ENCODE peak calls at places on chromosomes 6 and 20, in five cellular contexts. One of them, this sample, is unnamed. For H3K36me3, the result is how much of the 10 kb centered on the place peaks cover.

GRCh38 chr6:110325197-110325596 is 33.0 kb downstream of the METTL24 start:
- DNase-seq in HepG2: peak
- DNase-seq in fibroblast of lung: peak
- DNase-seq in PC-3: peak
- DNase-seq in IMR-90: peak
- DNase-seq in this sample: no peak

GRCh38 chr20:6169251-6169650 is 46.4 kb upstream of the FERMT1 start:
- DNase-seq in HepG2: peak
- DNase-seq in fibroblast of lung: peak
- DNase-seq in PC-3: peak
- DNase-seq in IMR-90: peak
- DNase-seq in this sample: no peak

GRCh38 chr20:35223941-35224340 is 2.5 kb upstream of the MMP24 start:
- DNase-seq in HepG2: no peak
- DNase-seq in fibroblast of lung: no peak
- DNase-seq in PC-3: no peak
- DNase-seq in IMR-90: no peak
- DNase-seq in this sample: no peak

GRCh38 chr6:27518881-27519795 is 46.2 kb upstream of the ZNF184 start:
- DNase-seq in HepG2: peak
- DNase-seq in fibroblast of lung: peak
- DNase-seq in PC-3: peak
- DNase-seq in IMR-90: peak
- DNase-seq in this sample: peak

GRCh38 chr20:53021934-53022333 is 49.8 kb downstream of the TSHZ2 start:
- DNase-seq in HepG2: no peak
- DNase-seq in fibroblast of lung: peak
- DNase-seq in PC-3: no peak
- DNase-seq in IMR-90: no peak
- DNase-seq in this sample: no peak

GRCh38 chr20:14963262-14963663 is 625.9 kb upstream of the FLRT3 start:
- DNase-seq in HepG2: peak
- DNase-seq in fibroblast of lung: peak
- DNase-seq in PC-3: peak
- DNase-seq in IMR-90: no peak
- DNase-seq in this sample: no peak

GRCh38 chr20:25233016-25233772 is 14.7 kb upstream of the PYGB start:
- DNase-seq in HepG2: peak
- DNase-seq in fibroblast of lung: peak
- DNase-seq in PC-3: peak
- DNase-seq in IMR-90: peak
- DNase-seq in this sample: no peak

GRCh38 chr6:85372188-85372914 is 77.5 kb upstream of the NT5E start:
- DNase-seq in HepG2: peak
- DNase-seq in fibroblast of lung: no peak
- DNase-seq in PC-3: no peak
- DNase-seq in IMR-90: no peak
- DNase-seq in this sample: no peak

GRCh38 chr6:56695702-56696101 is 53.0 kb upstream of the DST start:
- DNase-seq in HepG2: no peak
- DNase-seq in fibroblast of lung: peak
- DNase-seq in PC-3: peak
- DNase-seq in IMR-90: peak
- DNase-seq in this sample: no peak

GRCh38 chr6:166757226-166758135 is 130.4 kb upstream of the RPS6KA2 start:
- DNase-seq in HepG2: no peak
- DNase-seq in fibroblast of lung: peak
- DNase-seq in PC-3: no peak
- DNase-seq in IMR-90: peak
- DNase-seq in this sample: no peak

GRCh38 chr20:44279228-44279627 is 31.8 kb downstream of the FITM2 start:
- DNase-seq in HepG2: no peak
- DNase-seq in fibroblast of lung: peak
- DNase-seq in PC-3: peak
- DNase-seq in IMR-90: peak
- DNase-seq in this sample: no peak

GRCh38 chr6:54191460-54191859 is 80.2 kb downstream of the MLIP start:
- DNase-seq in HepG2: no peak
- DNase-seq in fibroblast of lung: peak
- DNase-seq in PC-3: peak
- DNase-seq in IMR-90: peak
- DNase-seq in this sample: no peak

GRCh38 chr6:127950566-127951141 is 49.8 kb upstream of the THEMIS start:
- DNase-seq in HepG2: no peak
- DNase-seq in fibroblast of lung: no peak
- DNase-seq in PC-3: no peak
- DNase-seq in IMR-90: no peak
- DNase-seq in this sample: no peak

GRCh38 chr6:168420084-168420483 is 20.9 kb upstream of the SMOC2 start:
- DNase-seq in HepG2: no peak
- DNase-seq in fibroblast of lung: no peak
- DNase-seq in PC-3: no peak
- DNase-seq in IMR-90: no peak
- DNase-seq in this sample: no peak

GRCh38 chr20:43721429-43722152 is 5.2 kb downstream of the GTSF1L start:
- DNase-seq in HepG2: no peak
- DNase-seq in fibroblast of lung: no peak
- DNase-seq in PC-3: no peak
- DNase-seq in IMR-90: no peak
- DNase-seq in this sample: peak

GRCh38 chr6:157682856-157683481 is 140.1 kb upstream of the SNX9 start:
- DNase-seq in HepG2: peak
- DNase-seq in fibroblast of lung: peak
- DNase-seq in PC-3: peak
- DNase-seq in IMR-90: peak
- DNase-seq in this sample: no peak

GRCh38 chr6:44221291-44221960 is 2.0 kb upstream of the SLC29A1 start:
- DNase-seq in HepG2: peak
- DNase-seq in fibroblast of lung: peak
- DNase-seq in PC-3: peak
- DNase-seq in IMR-90: peak
- DNase-seq in this sample: peak

GRCh38 chr6:23329091-23329490 is 759.7 kb downstream of the HDGFL1 start:
- DNase-seq in HepG2: no peak
- DNase-seq in fibroblast of lung: no peak
- DNase-seq in PC-3: peak
- DNase-seq in IMR-90: no peak
- DNase-seq in this sample: no peak

GRCh38 chr6:30752164-30752927 is 8.0 kb upstream of the IER3 start:
- DNase-seq in HepG2: no peak
- DNase-seq in fibroblast of lung: peak
- DNase-seq in PC-3: peak
- DNase-seq in IMR-90: peak
- DNase-seq in this sample: no peak

GRCh38 chr6:121592955-121593665 is 157.7 kb downstream of the GJA1 start:
- DNase-seq in HepG2: no peak
- DNase-seq in fibroblast of lung: no peak
- DNase-seq in PC-3: no peak
- DNase-seq in IMR-90: peak
- DNase-seq in this sample: no peak

GRCh38 chr6:52603000-52603795 is 26.3 kb upstream of the TRAM2 start:
- DNase-seq in HepG2: no peak
- DNase-seq in fibroblast of lung: peak
- DNase-seq in PC-3: peak
- DNase-seq in IMR-90: peak
- DNase-seq in this sample: peak

GRCh38 chr6:154891901-154892300 is 103.2 kb upstream of the TIAM2 start:
- DNase-seq in HepG2: peak
- DNase-seq in fibroblast of lung: peak
- DNase-seq in PC-3: no peak
- DNase-seq in IMR-90: no peak
- DNase-seq in this sample: no peak

GRCh38 chr6:31659649-31660223 is 842 bp downstream of the C6orf47 start:
- DNase-seq in HepG2: no peak
- DNase-seq in fibroblast of lung: peak
- DNase-seq in PC-3: peak
- DNase-seq in IMR-90: peak
- DNase-seq in this sample: peak

GRCh38 chr6:122620902-122621301 is 10.7 kb downstream of the PKIB start:
- DNase-seq in HepG2: peak
- DNase-seq in fibroblast of lung: peak
- DNase-seq in PC-3: peak
- DNase-seq in IMR-90: peak
- DNase-seq in this sample: no peak

GRCh38 chr6:117425431-117426153 is at the start of gene ROS1:
- DNase-seq in HepG2: no peak
- DNase-seq in fibroblast of lung: no peak
- DNase-seq in PC-3: no peak
- DNase-seq in IMR-90: no peak
- DNase-seq in this sample: no peak

GRCh38 chr6:82554706-82555105 is 191.1 kb downstream of the TPBG start:
- DNase-seq in HepG2: no peak
- DNase-seq in fibroblast of lung: peak
- DNase-seq in PC-3: no peak
- DNase-seq in IMR-90: no peak
- DNase-seq in this sample: no peak

DNA sequence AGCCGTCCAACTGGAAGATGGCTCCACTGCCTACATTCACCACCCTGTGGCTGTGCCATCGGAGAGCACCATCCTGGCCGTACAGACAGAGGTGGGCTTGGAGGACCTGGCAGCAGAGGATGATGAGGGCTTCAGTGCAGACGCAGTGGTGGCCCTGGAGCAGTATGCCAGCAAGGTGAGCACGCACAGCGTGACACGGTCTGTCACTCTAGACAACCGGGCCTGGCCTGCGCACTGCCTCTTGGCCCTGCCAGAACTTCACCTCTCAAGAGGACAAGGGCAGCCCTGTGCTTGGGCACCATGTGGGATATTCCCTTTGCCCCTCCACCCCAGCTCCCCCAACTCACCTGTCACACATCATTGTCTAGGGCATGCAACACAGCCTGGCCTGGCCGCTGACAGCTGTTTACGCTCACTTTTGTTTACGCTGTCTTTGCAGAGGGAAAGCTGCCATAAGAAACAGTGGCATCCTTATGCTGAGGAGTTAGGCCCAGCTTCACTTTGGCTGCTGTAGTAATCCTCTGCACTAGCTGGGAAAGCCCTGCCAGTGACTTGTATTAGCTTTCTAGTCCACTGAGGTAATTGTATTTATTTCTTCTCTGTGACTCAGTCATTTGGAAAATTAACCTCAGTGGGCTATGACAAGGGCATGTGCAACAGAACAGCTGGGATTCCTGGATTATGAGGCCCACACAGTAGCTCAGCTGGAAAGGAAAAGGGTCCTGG is 9.8 kb upstream of the DEF6 start:
- DNase-seq in HepG2: no peak
- DNase-seq in fibroblast of lung: peak
- DNase-seq in PC-3: no peak
- DNase-seq in IMR-90: peak
- DNase-seq in this sample: no peak
- H3K36me3 ChIP-seq in HepG2: half or more
- H3K36me3 ChIP-seq in fibroblast of lung: under half
- H3K36me3 ChIP-seq in PC-3: under half
- H3K36me3 ChIP-seq in IMR-90: half or more
- H3K36me3 ChIP-seq in this sample: half or more

GRCh38 chr20:31568773-31569162 is 36.3 kb upstream of the ID1 start:
- DNase-seq in HepG2: no peak
- DNase-seq in fibroblast of lung: no peak
- DNase-seq in PC-3: no peak
- DNase-seq in IMR-90: no peak
- DNase-seq in this sample: no peak

GRCh38 chr20:31570021-31570463 is 35.0 kb upstream of the ID1 start:
- DNase-seq in HepG2: peak
- DNase-seq in fibroblast of lung: peak
- DNase-seq in PC-3: no peak
- DNase-seq in IMR-90: no peak
- DNase-seq in this sample: no peak

GRCh38 chr20:31570735-31571617 is 34.1 kb upstream of the ID1 start:
- DNase-seq in HepG2: peak
- DNase-seq in fibroblast of lung: peak
- DNase-seq in PC-3: no peak
- DNase-seq in IMR-90: no peak
- DNase-seq in this sample: no peak

GRCh38 chr20:31568041-31568731 is 36.9 kb upstream of the ID1 start:
- DNase-seq in HepG2: no peak
- DNase-seq in fibroblast of lung: peak
- DNase-seq in PC-3: no peak
- DNase-seq in IMR-90: peak
- DNase-seq in this sample: no peak

DNA sequence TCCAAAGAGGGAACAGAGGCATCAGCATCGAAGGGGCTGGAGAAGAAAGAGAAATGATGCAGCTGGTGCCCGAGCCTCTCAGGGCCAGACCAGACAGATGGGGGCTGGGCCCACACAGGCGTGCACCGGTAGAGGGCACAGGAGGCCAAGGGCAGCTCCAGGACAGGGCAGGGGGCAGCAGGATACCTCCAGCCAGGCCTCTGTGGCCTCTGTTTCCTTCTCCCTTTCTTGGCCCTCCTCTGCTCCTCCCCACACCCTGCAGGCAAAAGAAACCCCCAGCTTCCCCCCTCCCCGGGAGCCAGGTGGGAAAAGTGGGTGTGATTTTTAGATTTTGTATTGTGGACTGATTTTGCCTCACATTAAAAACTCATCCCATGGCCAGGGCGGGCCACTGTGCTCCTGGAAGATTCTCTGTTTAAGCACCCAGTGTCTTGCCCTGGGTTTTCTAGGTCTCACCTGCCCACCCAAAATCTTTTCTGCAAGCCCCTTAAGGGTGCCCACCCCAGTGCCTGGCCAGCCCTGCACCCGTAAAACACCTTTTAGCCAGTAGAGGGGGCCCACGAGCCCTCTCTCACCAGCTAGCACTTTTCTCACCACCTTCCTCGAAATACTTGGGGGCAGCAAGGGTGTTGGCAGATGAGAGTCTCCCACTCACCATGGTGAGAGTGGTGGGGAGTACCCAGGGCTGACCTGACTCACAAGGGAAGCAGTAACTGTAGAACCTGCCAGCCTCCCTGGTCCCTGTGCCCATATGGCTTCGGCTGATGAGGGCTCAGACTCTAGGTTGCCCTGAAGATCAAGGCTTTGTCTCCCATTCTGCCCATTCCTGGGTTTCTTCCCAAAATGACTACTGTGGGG is 35.7 kb upstream of the ID1 start:
- DNase-seq in HepG2: peak
- DNase-seq in fibroblast of lung: peak
- DNase-seq in PC-3: peak
- DNase-seq in IMR-90: peak
- DNase-seq in this sample: peak
- H3K4me2 ChIP-seq in HepG2: peak
- H3K4me2 ChIP-seq in fibroblast of lung: no peak
- H3K4me2 ChIP-seq in PC-3: no peak
- H3K4me2 ChIP-seq in IMR-90: no peak
- H3K4me2 ChIP-seq in this sample: no peak

GRCh38 chr6:158869604-158870417 is 50.6 kb upstream of the EZR start:
- DNase-seq in HepG2: no peak
- DNase-seq in fibroblast of lung: peak
- DNase-seq in PC-3: peak
- DNase-seq in IMR-90: peak
- DNase-seq in this sample: peak
- TF ChIP-seq CTCF in HepG2: no peak
- TF ChIP-seq CTCF in fibroblast of lung: no peak
- TF ChIP-seq CTCF in PC-3: peak
- TF ChIP-seq CTCF in IMR-90: no peak
- TF ChIP-seq CTCF in this sample: peak

DNA sequence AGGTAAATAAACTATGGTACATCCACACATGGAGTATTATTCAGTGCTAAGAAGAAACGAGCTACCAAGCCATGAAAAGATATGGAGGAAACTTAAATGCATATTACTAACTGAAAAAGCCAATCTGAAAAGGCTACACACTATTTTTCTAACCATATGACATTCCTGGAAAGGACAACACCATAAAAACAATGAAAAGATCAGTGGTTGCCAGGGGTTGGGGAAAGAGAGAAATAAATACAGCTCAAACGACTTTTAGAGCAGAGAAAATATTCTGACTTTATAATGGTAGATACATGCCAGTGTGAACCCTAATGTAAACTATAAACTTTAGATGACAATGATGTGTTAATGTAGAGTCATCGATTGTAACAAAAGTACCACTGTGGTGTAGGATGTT is 225.9 kb upstream of the BTBD3 start:
- DNase-seq in HepG2: no peak
- DNase-seq in fibroblast of lung: no peak
- DNase-seq in PC-3: no peak
- DNase-seq in IMR-90: no peak
- DNase-seq in this sample: no peak
- H3K36me3 ChIP-seq in HepG2: under half
- H3K36me3 ChIP-seq in fibroblast of lung: under half
- H3K36me3 ChIP-seq in PC-3: under half
- H3K36me3 ChIP-seq in IMR-90: under half
- H3K36me3 ChIP-seq in this sample: under half

This sample was measured in OCI-LY7.